ENCODE peak calls at places on chromosomes 7 and 10, in eight cellular contexts. H is body of pancreas; E is mammary epithelial cell; K is cardiac muscle cell; R is PC-9; J is effector memory CD4-positive, alpha-beta T cell; V is GM23338; I is HCT116. Z is an unnamed sample.
A peak's percentile ranks its signal among the peaks of the same experiment; 100 is the strongest.

GRCh38 chr10:78502208-78502943 is 468.7 kb downstream of the RPS24 start:
- DNase-seq in K (peak; percentile 53), V (no peak), I (no peak), H (no peak), J (no peak), E (no peak), R (no peak), Z (no peak)

GRCh38 chr7:36266683-36267082 is 113.6 kb downstream of the EEPD1 start:
- DNase-seq in J (no peak), I (no peak), V (no peak), H (no peak), E (no peak), K (no peak), R (peak; percentile 29), Z (no peak)

GRCh38 chr7:80740778-80741545 is 102.5 kb downstream of the CD36 start:
- DNase-seq in E (no peak), J (no peak), K (peak; percentile 20), I (no peak), V (peak; percentile 6), R (peak; percentile 52), H (no peak), Z (no peak)

GRCh38 chr7:132422502-132423101 is 153.7 kb downstream of the PLXNA4 start:
- DNase-seq in E (no peak), R (no peak), J (no peak), K (no peak), I (no peak), H (no peak), V (no peak), Z (no peak)

GRCh38 chr10:114181971-114182370 is 2.8 kb downstream of the TDRD1 start:
- DNase-seq in J (no peak), R (peak; percentile 42), I (no peak), H (peak; percentile 89), V (no peak), K (no peak), E (no peak), Z (peak; percentile 37)

GRCh38 chr7:133273221-133273620 is 20.3 kb downstream of the EXOC4 start:
- DNase-seq in I (no peak), K (no peak), H (no peak), J (no peak), R (no peak), V (no peak), E (no peak), Z (no peak)

GRCh38 chr10:11698691-11699545 is 43.3 kb upstream of the ECHDC3 start:
- DNase-seq in R (no peak), V (no peak), K (no peak), E (no peak), I (no peak), H (no peak), J (no peak), Z (no peak)

GRCh38 chr7:128363261-128363721 is 1.8 kb upstream of the PRRT4 start:
- DNase-seq in H (no peak), E (no peak), R (no peak), K (no peak), I (no peak), V (no peak), J (no peak), Z (no peak)

GRCh38 chr7:93055543-93056107 is 62.2 kb downstream of the SAMD9 start:
- DNase-seq in J (no peak), I (no peak), H (no peak), R (peak; percentile 50), K (peak; percentile 64), V (peak; percentile 66), E (peak; percentile 24), Z (peak; percentile 50)

GRCh38 chr7:38558786-38559185 is 72.4 kb downstream of the AMPH start:
- DNase-seq in J (no peak), K (no peak), R (no peak), H (no peak), I (no peak), E (no peak), V (no peak), Z (no peak)

GRCh38 chr10:90087197-90088007 is 386.0 kb downstream of the KIF20B start:
- DNase-seq in R (no peak), I (peak; percentile 98), K (peak; percentile 65), E (peak; percentile 87), H (no peak), J (no peak), V (no peak), Z (no peak)

GRCh38 chr10:93074597-93075368 is 1.1 kb downstream of the CYP26A1 start:
- DNase-seq in K (no peak), V (peak; percentile 59), H (no peak), J (no peak), R (no peak), E (no peak), I (no peak), Z (no peak)
- H3K27me3 ChIP-seq in K (peaks cover 69% of the 10 kb centered on the region), V (peaks cover 98% of the 10 kb centered on the region), H (no peaks in the 10 kb centered on the region), J (peaks cover 36% of the 10 kb centered on the region), R (no peaks in the 10 kb centered on the region), E (peaks cover 38% of the 10 kb centered on the region), I (no peaks in the 10 kb centered on the region), Z (peaks cover 42% of the 10 kb centered on the region)

DNA sequence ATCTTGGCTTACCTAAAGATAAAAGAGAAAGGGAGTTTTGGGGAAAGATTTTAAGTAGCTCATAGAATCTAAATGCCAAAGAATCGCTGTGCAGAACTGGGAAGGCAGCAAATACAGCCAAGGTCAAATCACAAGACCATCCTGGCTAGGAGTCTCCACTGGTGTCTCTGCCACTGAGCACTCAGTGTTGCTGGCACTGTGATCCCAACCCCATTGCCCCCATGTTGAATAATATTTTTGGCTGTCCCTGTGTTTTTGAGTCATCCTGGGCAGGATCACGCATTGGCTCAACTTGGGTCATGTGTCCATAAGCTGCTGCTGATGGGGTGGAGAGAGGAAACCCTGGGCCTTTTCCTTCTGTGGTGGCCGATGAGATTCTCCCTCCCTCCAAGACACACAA is 21.2 kb downstream of the TLX1 start:
- DNase-seq in V (no peak), K (no peak), H (no peak), I (no peak), J (no peak), R (no peak), E (no peak), Z (no peak)
- H3K27me3 ChIP-seq in V (peaks cover 65% of the 10 kb centered on the region), K (peaks cover 72% of the 10 kb centered on the region), H (no peaks in the 10 kb centered on the region), I (no peaks in the 10 kb centered on the region), J (peaks cover 10% of the 10 kb centered on the region), R (peaks cover 69% of the 10 kb centered on the region), E (peaks cover 6% of the 10 kb centered on the region), Z (no peaks in the 10 kb centered on the region)

GRCh38 chr7:1349351-1349761 is 109.9 kb downstream of the MICALL2 start:
- DNase-seq in R (no peak), K (no peak), V (no peak), J (no peak), E (no peak), I (no peak), H (no peak), Z (no peak)

GRCh38 chr7:1351881-1352625 is 107.2 kb downstream of the MICALL2 start:
- DNase-seq in R (no peak), V (no peak), E (no peak), J (no peak), K (no peak), H (no peak), I (no peak), Z (no peak)

GRCh38 chr7:1355568-1356340 is 103.5 kb downstream of the MICALL2 start:
- DNase-seq in E (no peak), I (no peak), H (no peak), V (no peak), K (no peak), J (no peak), R (no peak), Z (peak; percentile 44)

GRCh38 chr7:1354661-1355567 is 104.4 kb downstream of the MICALL2 start:
- DNase-seq in H (no peak), J (no peak), E (no peak), V (no peak), R (no peak), K (no peak), I (no peak), Z (peak; percentile 31)

DNA sequence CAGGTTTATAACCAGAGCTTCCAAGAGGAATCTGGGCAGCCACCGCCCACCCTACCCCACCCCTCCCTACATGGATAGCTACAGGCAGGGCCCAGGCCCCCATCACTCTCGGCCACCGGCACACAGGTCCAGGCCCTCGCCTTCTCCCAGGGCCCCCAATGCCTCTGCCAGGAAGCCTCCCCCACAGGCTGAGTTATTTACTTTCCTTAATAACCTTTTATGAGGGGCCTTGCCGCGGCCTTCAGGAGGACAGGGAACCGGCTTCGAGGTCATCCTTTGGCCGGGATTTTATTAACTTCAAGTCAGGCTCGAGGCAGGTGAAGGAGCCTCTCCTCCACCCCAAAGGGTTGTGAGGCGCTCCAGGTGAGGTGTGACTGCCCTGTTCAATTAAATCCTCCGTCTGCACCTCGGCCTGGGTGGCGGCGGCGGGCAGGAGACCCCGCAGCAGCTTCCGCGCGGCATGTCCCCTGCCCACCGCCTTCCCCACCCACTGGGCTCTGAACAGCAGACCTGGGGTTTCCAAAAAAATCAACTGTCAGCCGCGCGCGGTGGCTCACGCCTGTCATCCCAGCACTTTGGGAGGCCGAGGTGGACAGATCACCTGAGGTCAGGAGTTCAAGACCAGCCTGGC is 106.5 kb downstream of the MICALL2 start:
- DNase-seq in K (no peak), R (no peak), H (no peak), J (no peak), I (no peak), V (no peak), E (no peak), Z (no peak)
- H3K27me3 ChIP-seq in K (no peaks in the 10 kb centered on the region), R (peaks cover 89% of the 10 kb centered on the region), H (no peaks in the 10 kb centered on the region), J (no peaks in the 10 kb centered on the region), I (no peaks in the 10 kb centered on the region), V (no peaks in the 10 kb centered on the region), E (peaks cover 9% of the 10 kb centered on the region), Z (no peaks in the 10 kb centered on the region)

DNA sequence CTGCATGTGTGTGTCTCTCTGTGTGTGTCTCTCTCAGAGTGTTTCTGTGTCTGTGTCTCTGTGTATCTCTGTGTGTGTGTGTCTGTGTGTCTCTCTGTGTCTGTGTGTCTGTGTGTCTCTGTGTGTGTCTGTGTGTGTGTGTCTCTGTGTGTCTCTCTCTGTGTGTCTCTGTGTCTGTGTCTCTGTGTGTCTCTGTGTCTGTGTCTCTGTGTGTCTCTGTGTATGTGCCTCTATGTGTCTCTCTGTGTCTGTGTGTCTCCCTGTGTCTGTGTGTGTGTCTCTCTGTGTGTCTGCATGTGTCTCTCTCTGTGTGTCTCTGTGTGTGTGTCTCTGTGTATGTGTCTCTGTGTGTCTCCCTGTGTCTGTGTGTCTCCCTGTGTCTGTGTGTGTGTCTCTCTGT is 44.8 kb upstream of the C10orf71 start:
- DNase-seq in R (no peak), V (no peak), K (no peak), I (no peak), E (no peak), H (no peak), J (no peak), Z (no peak)
- H3K27me3 ChIP-seq in R (peaks cover 36% of the 10 kb centered on the region), V (no peaks in the 10 kb centered on the region), K (no peaks in the 10 kb centered on the region), I (peaks cover 36% of the 10 kb centered on the region), E (peaks cover 6% of the 10 kb centered on the region), H (no peaks in the 10 kb centered on the region), J (no peaks in the 10 kb centered on the region), Z (no peaks in the 10 kb centered on the region)